ENCODE peak calls at places on chromosomes 7 and 10, in five cellular contexts. H, S, A, G and Z are unnamed samples.

GRCh38 chr10:128848807-128849206 is 618.2 kb upstream of the MGMT start:
- DNase-seq in G (no peak), A (no peak), S (no peak), H (no peak), Z (no peak)

GRCh38 chr10:79195091-79195923 is 126.5 kb downstream of the ZMIZ1 start:
- DNase-seq in S (peak; percentile 87), A (peak; percentile 72), G (peak; percentile 93), H (peak; percentile 76), Z (peak; percentile 51)

GRCh38 chr7:1340031-1340430 is 107.4 kb downstream of the UNCX start:
- DNase-seq in G (no peak), A (no peak), H (no peak), S (no peak), Z (no peak)

GRCh38 chr10:1274098-1274745 is 218.0 kb downstream of the WDR37 start:
- DNase-seq in H (no peak), S (no peak), A (no peak), G (no peak), Z (no peak)

GRCh38 chr10:7011994-7012393 is 398.8 kb downstream of the SFMBT2 start:
- DNase-seq in H (no peak), A (no peak), G (no peak), S (no peak), Z (no peak)

GRCh38 chr7:133253522-133253882 is 624 bp downstream of the EXOC4 start:
- DNase-seq in S (peak; percentile 13), H (peak; percentile 29), A (no peak), G (peak; percentile 39), Z (no peak)

GRCh38 chr10:23886355-23886754 is 322.6 kb upstream of the KIAA1217 start:
- DNase-seq in H (no peak), G (no peak), A (no peak), S (no peak), Z (no peak)

GRCh38 chr7:40658731-40659130 is 523.9 kb downstream of the SUGCT start:
- DNase-seq in G (peak; percentile 25), S (no peak), H (no peak), A (no peak), Z (no peak)

GRCh38 chr7:140726304-140726703 is 29.8 kb downstream of the NDUFB2 start:
- DNase-seq in H (no peak), S (no peak), A (no peak), G (peak; percentile 22), Z (no peak)

GRCh38 chr10:132457328-132458070 is 60.5 kb downstream of the PWWP2B start:
- DNase-seq in H (no peak), A (no peak), G (no peak), S (no peak), Z (no peak)

GRCh38 chr10:71965623-71966022 is 1.4 kb downstream of the CHST3 start:
- DNase-seq in G (peak; percentile 21), H (no peak), S (no peak), A (no peak), Z (no peak)